ENCODE peak calls at places on chromosomes 6 and 20, in four cellular contexts. I, B, T and F are unnamed samples.

GRCh38 chr6:89482136-89482535 is 49.2 kb downstream of the ANKRD6 start:
- DNase-seq in I (no peak), B (no peak), T (no peak), F (no peak)

GRCh38 chr20:51309128-51309527 is 233.4 kb downstream of the NFATC2 start:
- DNase-seq in I (no peak), B (no peak), T (no peak), F (no peak)

GRCh38 chr6:116572162-116572561 is 858 bp downstream of the RWDD1 start:
- DNase-seq in I (peak; percentile 50), B (no peak), T (no peak), F (peak; percentile 13)

GRCh38 chr6:129774697-129775447 is 64.9 kb upstream of the ARHGAP18 start:
- DNase-seq in I (peak; percentile 85), B (peak; percentile 68), T (peak; percentile 54), F (peak; percentile 76)

GRCh38 chr20:62899633-62900051 is 26.7 kb downstream of the DIDO1 start:
- DNase-seq in I (peak; percentile 66), B (no peak), T (no peak), F (no peak)

GRCh38 chr6:131164506-131164905 is 29.2 kb downstream of the AKAP7 start:
- DNase-seq in I (peak; percentile 10), B (no peak), T (no peak), F (no peak)

GRCh38 chr20:63215101-63216040 is 560 bp downstream of the YTHDF1 start:
- DNase-seq in I (peak; percentile 79), B (no peak), T (no peak), F (peak; percentile 63)

GRCh38 chr6:119077643-119078448 is 618 bp downstream of the FAM184A start:
- DNase-seq in I (peak; percentile 32), B (no peak), T (peak; percentile 9), F (peak; percentile 68)

GRCh38 chr6:83193747-83194582 is 808 bp downstream of the RWDD2A start:
- DNase-seq in I (peak; percentile 30), B (peak; percentile 21), T (peak; percentile 46), F (peak; percentile 57)

GRCh38 chr6:33118525-33119123 is 42.8 kb downstream of the HLA-DPB1 start:
- DNase-seq in I (peak; percentile 66), B (peak; percentile 46), T (no peak), F (peak; percentile 61)

GRCh38 chr6:113856011-113856551 is 1.1 kb upstream of the MARCKS start:
- DNase-seq in I (no peak), B (no peak), T (no peak), F (no peak)

GRCh38 chr6:42984924-42985475 is 630 bp downstream of the PPP2R5D start:
- DNase-seq in I (no peak), B (no peak), T (no peak), F (peak; percentile 44)

GRCh38 chr20:17505664-17506517 is 25.3 kb downstream of the BFSP1 start:
- DNase-seq in I (peak; percentile 21), B (no peak), T (no peak), F (peak; percentile 46)

GRCh38 chr6:58073263-58073662 is 755.8 kb downstream of the PRIM2 start:
- DNase-seq in I (no peak), B (no peak), T (no peak), F (peak; percentile 2)

GRCh38 chr6:161104966-161105365 is 113.4 kb downstream of the MAP3K4 start:
- DNase-seq in I (no peak), B (no peak), T (no peak), F (no peak)

GRCh38 chr6:6003334-6004146 is 3.2 kb downstream of the NRN1 start:
- DNase-seq in I (no peak), B (no peak), T (no peak), F (no peak)

GRCh38 chr6:51450958-51451357 is 632.3 kb downstream of the TFAP2B start:
- DNase-seq in I (no peak), B (no peak), T (no peak), F (no peak)

GRCh38 chr6:136410201-136411027 is 120.8 kb upstream of the BCLAF1 start:
- DNase-seq in I (no peak), B (no peak), T (no peak), F (no peak)

GRCh38 chr6:29941006-29941405 is 1.3 kb upstream of the HLA-A start:
- DNase-seq in I (no peak), B (no peak), T (no peak), F (no peak)

GRCh38 chr20:57251344-57251743 is 15.1 kb downstream of the BMP7 start:
- DNase-seq in I (no peak), B (no peak), T (no peak), F (no peak)

GRCh38 chr20:45320948-45321595 is 13.0 kb upstream of the MATN4 start:
- DNase-seq in I (no peak), B (no peak), T (no peak), F (no peak)

GRCh38 chr6:39865011-39865888 is 69.0 kb downstream of the MOCS1 start:
- DNase-seq in I (peak; percentile 74), B (peak; percentile 50), T (peak; percentile 13), F (peak; percentile 85)

GRCh38 chr6:39964094-39964493 is 29.8 kb upstream of the MOCS1 start:
- DNase-seq in I (no peak), B (no peak), T (no peak), F (no peak)

GRCh38 chr20:63177785-63178444 is 38.0 kb downstream of the YTHDF1 start:
- DNase-seq in I (no peak), B (no peak), T (no peak), F (no peak)

GRCh38 chr6:157239671-157240058 is 83.7 kb downstream of the TMEM242 start:
- DNase-seq in I (no peak), B (no peak), T (no peak), F (no peak)

GRCh38 chr6:157240960-157241311 is 82.4 kb downstream of the TMEM242 start:
- DNase-seq in I (no peak), B (no peak), T (no peak), F (no peak)

GRCh38 chr6:157242791-157243190 is 80.5 kb downstream of the TMEM242 start:
- DNase-seq in I (no peak), B (no peak), T (no peak), F (no peak)

GRCh38 chr6:157240059-157240959 is 83.0 kb downstream of the TMEM242 start:
- DNase-seq in I (peak; percentile 37), B (no peak), T (no peak), F (peak; percentile 92)

GRCh38 chr6:157241411-157241979 is 81.8 kb downstream of the TMEM242 start:
- DNase-seq in I (no peak), B (no peak), T (no peak), F (no peak)
- H3K27ac ChIP-seq in I (no peak overlapping the region), B (no peak overlapping the region), T (no peak overlapping the region), F (no peak overlapping the region)

DNA sequence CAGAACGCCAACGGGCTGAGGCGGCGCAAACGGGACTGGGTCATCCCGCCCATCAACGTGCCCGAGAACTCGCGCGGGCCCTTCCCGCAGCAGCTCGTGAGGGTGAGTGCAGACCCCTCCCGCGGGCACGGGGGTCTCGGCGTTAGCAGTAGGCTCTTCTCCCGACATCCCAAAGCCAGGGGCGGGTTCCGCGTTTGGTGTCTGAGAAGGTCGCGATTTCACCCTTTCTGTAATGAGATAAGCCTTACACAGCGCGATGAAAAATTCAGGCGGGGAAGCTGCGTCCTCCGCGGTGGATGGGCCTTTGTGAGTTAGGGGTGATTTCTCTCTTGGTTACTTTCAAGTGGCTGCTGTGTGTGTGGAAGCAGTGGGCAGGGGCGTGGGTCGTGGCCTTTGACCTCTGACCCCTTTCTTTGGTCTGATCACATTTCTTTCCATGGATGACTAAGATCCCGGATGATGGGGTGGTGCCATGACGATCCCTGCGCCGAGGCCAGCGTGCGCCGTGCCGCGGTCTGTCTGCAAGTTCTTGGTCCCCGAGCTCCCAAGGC is 292.5 kb downstream of the TAF4 start:
- DNase-seq in I (no peak), B (no peak), T (no peak), F (no peak)
- TF ChIP-seq FOSL1 in I (no peak), B (no peak), T (no peak), F (no peak)

DNA sequence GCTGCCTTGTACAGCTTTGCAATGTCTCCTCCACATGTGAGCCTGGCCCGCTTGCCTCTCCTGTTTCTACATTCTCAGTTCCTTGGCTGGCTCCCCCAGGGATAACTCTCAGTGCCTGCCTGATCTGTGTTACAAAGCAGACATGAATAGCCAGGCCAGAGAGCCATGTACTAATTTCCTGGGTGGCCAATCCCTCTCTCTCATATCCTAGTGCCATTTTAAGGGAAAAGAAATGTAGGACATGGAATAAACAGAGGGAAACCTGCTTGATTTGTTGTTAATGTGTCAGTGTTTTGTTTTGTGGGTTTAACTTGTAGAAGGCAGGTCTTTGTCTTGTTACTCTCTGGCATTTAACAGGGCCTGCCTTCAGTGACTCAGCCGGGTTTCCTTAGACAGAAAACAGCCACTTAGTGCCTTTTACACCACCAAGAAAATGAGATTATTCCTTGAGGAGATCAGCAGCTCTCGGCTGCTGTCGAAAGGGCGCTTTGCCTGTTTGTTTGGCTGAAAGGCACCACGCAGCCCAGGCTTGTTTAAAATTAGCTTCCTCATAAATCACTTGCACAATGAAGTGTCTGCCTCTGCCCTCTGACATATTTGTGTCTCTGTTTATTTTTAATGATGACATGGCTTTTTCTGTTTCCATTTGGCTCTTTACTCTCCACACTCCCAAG is 702.7 kb downstream of the MAFB start:
- DNase-seq in I (no peak), B (no peak), T (peak; percentile 7), F (no peak)
- H3K27ac ChIP-seq in I (no peak overlapping the region), B (no peak overlapping the region), T (no peak overlapping the region), F (no peak overlapping the region)

GRCh38 chr6:17847203-17847602 is 140.2 kb downstream of the KIF13A start:
- DNase-seq in I (no peak), B (no peak), T (no peak), F (no peak)

GRCh38 chr6:17850281-17850680 is 137.2 kb downstream of the KIF13A start:
- DNase-seq in I (no peak), B (no peak), T (no peak), F (no peak)

GRCh38 chr6:17842934-17843821 is 136.5 kb upstream of the NUP153 start:
- DNase-seq in I (no peak), B (no peak), T (no peak), F (peak; percentile 76)

GRCh38 chr6:17845598-17845997 is 138.9 kb upstream of the NUP153 start:
- DNase-seq in I (no peak), B (no peak), T (no peak), F (no peak)

DNA sequence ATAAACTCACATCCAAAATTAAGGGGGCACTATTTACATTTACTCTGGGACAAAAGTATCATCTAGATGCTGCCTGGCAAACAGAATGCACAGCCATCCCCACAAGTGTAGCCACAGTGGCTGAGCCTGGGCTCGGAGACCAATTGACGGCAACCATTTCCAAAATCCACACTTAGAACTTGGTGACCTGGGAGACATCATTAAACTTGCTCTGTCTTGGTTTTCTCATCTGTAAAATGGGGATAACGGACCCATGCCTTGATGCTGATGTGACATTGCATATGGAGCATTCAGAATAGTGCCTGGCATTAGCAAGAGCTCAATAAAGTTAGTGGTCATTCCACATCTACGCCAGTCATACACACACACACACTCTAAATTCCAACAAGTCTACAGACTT is 140.0 kb upstream of the NUP153 start:
- DNase-seq in I (no peak), B (no peak), T (no peak), F (no peak)
- TF ChIP-seq FOSL1 in I (no peak), B (no peak), T (no peak), F (no peak)